ENCODE peak calls at places on chromosomes 3 and 15, in five cellular contexts. Y is A172; V is Caki2; X is substantia nigra; Q is stimulated activated CD4-positive, alpha-beta T cell treated with anti-CD3 and anti-CD28 coated beads, Interleukin-15, amount 100 ng/mL, for 1 hour. F is an unnamed sample.

GRCh38 chr3:48974076-48974864 is 15.8 kb upstream of the P4HTM start:
- DNase-seq in Y (no peak), V (no peak), X (no peak), Q (no peak), F (no peak)

GRCh38 chr3:44555753-44556152 is 760 bp downstream of the ZKSCAN7 start:
- DNase-seq in Y (no peak), V (no peak), X (no peak), Q (no peak), F (no peak)

GRCh38 chr3:30631237-30631961 is 25.0 kb downstream of the TGFBR2 start:
- DNase-seq in Y (peak), V (no peak), X (no peak), Q (no peak), F (no peak)

GRCh38 chr15:24696201-24696600 is 20.6 kb downstream of the NPAP1 start:
- DNase-seq in Y (no peak), V (no peak), X (no peak), Q (no peak), F (no peak)

GRCh38 chr15:77519540-77519939 is 98.9 kb downstream of the HMG20A start:
- DNase-seq in Y (no peak), V (no peak), X (no peak), Q (no peak), F (no peak)

GRCh38 chr15:69789648-69790393 is 307.9 kb downstream of the TLE3 start:
- DNase-seq in Y (no peak), V (no peak), X (no peak), Q (no peak), F (no peak)

GRCh38 chr3:141385386-141386079 is 17.2 kb downstream of the ZBTB38 start:
- DNase-seq in Y (no peak), V (no peak), X (no peak), Q (no peak), F (no peak)

GRCh38 chr3:4981160-4981687 is 2.0 kb downstream of the BHLHE40 start:
- DNase-seq in Y (peak), V (no peak), X (no peak), Q (no peak), F (no peak)

GRCh38 chr3:57484563-57484962 is 59.6 kb downstream of the DNAH12 start:
- DNase-seq in Y (no peak), V (no peak), X (no peak), Q (no peak), F (no peak)

F was measured in KG1.